ENCODE peak calls at places on chromosomes 2 and 18, in seven cellular contexts. K is GM12891, Z is ovary, G is A549, N is stomach, H is HCT116, Y is IMR-90. R is an unnamed sample.

GRCh38 chr2:20196053-20196880 is 28.7 kb downstream of the SDC1 start:
- DNase-seq in G (no peak), Z (no peak), N (peak; percentile 88), H (no peak), K (no peak), Y (no peak), R (no peak)

GRCh38 chr18:31102020-31102684 is at the start of gene DSC2:
- DNase-seq in N (peak; percentile 61), G (no peak), Z (peak; percentile 14), K (peak; percentile 16), Y (no peak), H (no peak), R (no peak)

GRCh38 chr18:74505776-74506175 is 9.6 kb downstream of the CNDP2 start:
- DNase-seq in K (no peak), Y (no peak), Z (no peak), G (no peak), N (no peak), H (no peak), R (no peak)

GRCh38 chr2:2731101-2731850 is 400.2 kb upstream of the MYT1L start:
- DNase-seq in G (no peak), K (no peak), H (no peak), N (no peak), Y (no peak), Z (no peak), R (no peak)

GRCh38 chr2:46241344-46241743 is 55.9 kb upstream of the EPAS1 start:
- DNase-seq in Y (peak; percentile 27), H (no peak), G (no peak), N (no peak), K (no peak), Z (no peak), R (peak; percentile 21)

GRCh38 chr18:45974088-45974536 is 7.0 kb upstream of the EPG5 start:
- DNase-seq in G (peak; percentile 21), K (peak; percentile 15), Z (peak; percentile 56), Y (peak; percentile 86), N (peak; percentile 66), H (peak; percentile 63), R (peak; percentile 19)

GRCh38 chr2:3522851-3523481 is 3.6 kb upstream of the ADI1 start:
- DNase-seq in Y (peak; percentile 61), H (no peak), G (no peak), N (peak; percentile 55), K (no peak), Z (peak; percentile 55), R (no peak)

GRCh38 chr2:67503066-67503795 is 106.1 kb downstream of the ETAA1 start:
- DNase-seq in K (no peak), G (no peak), Y (peak; percentile 99), N (no peak), Z (peak; percentile 48), H (no peak), R (peak; percentile 7)

GRCh38 chr18:48137354-48138208 is 207.1 kb upstream of the SMAD2 start:
- DNase-seq in G (no peak), K (no peak), Z (no peak), Y (no peak), H (no peak), N (peak; percentile 69), R (no peak)

GRCh38 chr18:13649397-13650252 is 76.7 kb downstream of the FAM210A start:
- DNase-seq in N (no peak), Y (no peak), K (no peak), G (no peak), Z (no peak), H (no peak), R (no peak)

GRCh38 chr2:159637988-159638501 is 21.7 kb upstream of the BAZ2B start:
- DNase-seq in Z (no peak), G (no peak), N (no peak), K (no peak), H (peak; percentile 71), Y (peak; percentile 91), R (no peak)

GRCh38 chr18:40249390-40250080 is 1705.5 kb upstream of the PIK3C3 start:
- DNase-seq in N (no peak), G (no peak), H (no peak), Z (no peak), Y (peak; percentile 6), K (no peak), R (no peak)

GRCh38 chr2:237909801-237910475 is 50.5 kb downstream of the RAMP1 start:
- DNase-seq in Y (no peak), G (no peak), K (no peak), H (no peak), Z (no peak), N (no peak), R (no peak)

GRCh38 chr2:3480352-3481010 is 38.9 kb downstream of the ADI1 start:
- DNase-seq in K (no peak), Y (no peak), H (no peak), Z (no peak), G (no peak), N (peak; percentile 78), R (no peak)

GRCh38 chr2:223613017-223613950 is 11.1 kb upstream of the SCG2 start:
- DNase-seq in H (peak; percentile 89), Y (peak; percentile 99), Z (peak; percentile 92), G (peak; percentile 90), N (peak; percentile 73), K (no peak), R (peak; percentile 90)

GRCh38 chr18:79947054-79947755 is 4.2 kb downstream of the SLC66A2 start:
- DNase-seq in N (peak; percentile 21), G (no peak), H (no peak), K (no peak), Z (no peak), Y (peak; percentile 45), R (no peak)

GRCh38 chr2:61617610-61618009 is 79.5 kb upstream of the XPO1 start:
- DNase-seq in N (no peak), Z (no peak), H (no peak), Y (no peak), K (no peak), G (no peak), R (no peak)

GRCh38 chr18:36456622-36457021 is 159.1 kb downstream of the FHOD3 start:
- DNase-seq in K (no peak), H (no peak), N (no peak), G (no peak), Y (no peak), Z (no peak), R (no peak)

GRCh38 chr2:64656379-64656778 is 2.7 kb upstream of the SERTAD2 start:
- DNase-seq in Y (no peak), Z (no peak), K (no peak), N (no peak), H (no peak), G (no peak), R (no peak)

GRCh38 chr18:5530623-5531022 is 13.2 kb downstream of the EPB41L3 start:
- DNase-seq in N (no peak), G (no peak), K (no peak), Z (no peak), H (no peak), Y (no peak), R (no peak)

GRCh38 chr18:5524660-5525059 is 19.1 kb downstream of the EPB41L3 start:
- DNase-seq in H (no peak), K (no peak), G (no peak), N (no peak), Y (no peak), Z (no peak), R (no peak)

GRCh38 chr18:5527603-5528002 is 16.2 kb downstream of the EPB41L3 start:
- DNase-seq in Y (peak; percentile 86), K (no peak), N (no peak), Z (peak; percentile 29), G (no peak), H (no peak), R (no peak)
- TF ChIP-seq POLR2A in Y (no peak), K (no peak), N (no peak), Z (no peak), G (no peak), H (no peak), R (no peak)

DNA sequence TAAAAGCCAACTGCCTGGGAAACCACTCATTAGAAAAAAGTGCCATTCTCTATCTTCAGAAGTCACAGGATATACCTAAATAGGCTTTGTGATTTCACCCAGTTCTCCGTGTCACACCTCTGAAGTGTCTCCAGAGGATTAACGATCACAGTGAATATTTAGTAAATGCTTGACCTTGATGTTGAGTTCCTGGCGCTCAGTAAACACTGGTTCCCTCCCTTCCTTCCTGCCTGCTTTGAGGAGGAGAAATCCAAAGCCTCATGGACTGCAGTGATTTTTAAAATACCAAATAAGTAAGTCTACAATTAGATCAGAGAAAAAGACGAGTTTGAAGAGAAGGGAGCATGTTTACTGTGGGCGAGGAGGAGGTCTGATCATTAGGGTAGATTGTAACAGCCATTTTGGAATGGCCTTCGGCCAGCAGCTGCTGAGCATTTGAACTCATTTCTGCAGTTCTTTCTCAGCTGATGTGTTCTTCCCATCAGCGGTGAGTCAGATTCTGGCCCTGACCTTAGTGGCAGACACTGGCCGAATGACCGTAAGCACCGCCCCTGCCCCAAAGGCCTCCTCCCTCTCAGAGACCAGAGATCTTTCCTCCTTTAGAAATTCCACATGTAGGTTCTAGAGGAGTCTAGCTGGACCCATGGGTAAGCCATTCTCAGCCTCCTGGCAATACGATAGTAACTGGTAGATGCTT is 62.1 kb upstream of the SLC16A14 start:
- DNase-seq in G (no peak), K (no peak), H (peak; percentile 42), N (no peak), Z (peak; percentile 94), Y (peak; percentile 64), R (peak; percentile 67)
- TF ChIP-seq POLR2A in G (no peak), K (no peak), H (no peak), N (no peak), Z (peak; percentile 31), Y (no peak), R (no peak)

GRCh38 chr2:12075603-12076002 is 329.2 kb downstream of the LPIN1 start:
- DNase-seq in Y (no peak), N (no peak), K (no peak), Z (no peak), G (no peak), H (no peak), R (no peak)

GRCh38 chr2:12073217-12073852 is 326.9 kb downstream of the LPIN1 start:
- DNase-seq in H (no peak), G (no peak), K (no peak), N (no peak), Z (no peak), Y (no peak), R (no peak)

GRCh38 chr2:12074884-12075217 is 328.4 kb downstream of the LPIN1 start:
- DNase-seq in Y (no peak), N (no peak), H (no peak), G (no peak), Z (no peak), K (no peak), R (no peak)

GRCh38 chr2:12074126-12074883 is 327.9 kb downstream of the LPIN1 start:
- DNase-seq in H (no peak), G (no peak), K (no peak), N (no peak), Y (no peak), Z (no peak), R (no peak)

DNA sequence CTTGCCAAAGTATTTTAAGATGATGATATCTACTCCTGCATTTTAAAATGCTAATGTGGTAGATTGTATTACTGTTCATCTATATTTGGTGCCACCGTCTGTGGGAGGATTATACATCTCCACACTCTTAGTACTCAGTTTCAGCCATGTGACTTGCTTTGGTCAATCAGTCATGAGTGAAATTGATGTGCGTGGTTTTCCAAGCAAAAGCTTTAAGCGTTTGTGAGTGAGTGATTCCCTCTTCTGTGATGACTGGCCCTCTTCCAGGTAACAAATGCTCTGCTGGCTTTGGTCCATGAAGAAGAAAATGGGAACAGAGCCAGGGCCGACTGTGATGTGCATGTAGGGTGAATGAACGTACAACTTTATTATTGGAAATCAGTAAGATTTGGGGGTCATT is 330.4 kb downstream of the LPIN1 start:
- DNase-seq in N (no peak), Y (no peak), G (no peak), K (no peak), Z (no peak), H (no peak), R (no peak)
- TF ChIP-seq POLR2A in N (no peak), Y (no peak), G (no peak), K (no peak), Z (no peak), H (no peak), R (no peak)

GRCh38 chr2:178112202-178113152 is at the start of gene RBM45:
- DNase-seq in Y (peak; percentile 89), K (peak; percentile 79), Z (peak; percentile 90), H (peak; percentile 87), N (peak; percentile 94), G (peak; percentile 87), R (peak; percentile 83)
- TF ChIP-seq POLR2A in Y (peak; percentile 65), K (peak; percentile 85), Z (no peak), H (peak; percentile 79), N (no peak), G (peak; percentile 94), R (peak; percentile 89)